ENCODE peak calls at places on chromosomes 13 and 19, in six cellular contexts. L is endothelial cell of umbilical vein; B is fibroblast of the aortic adventitia; F is mammary epithelial cell; H is CD4-positive, CD25-positive, alpha-beta regulatory T cell; G is CD8-positive, alpha-beta memory T cell. N is an unnamed sample.

GRCh38 chr13:37406031-37406430 is 192.5 kb downstream of the POSTN start:
- DNase-seq in B (no peak), F (peak; percentile 36), H (no peak), G (no peak), L (no peak), N (no peak)

GRCh38 chr19:11190501-11190900 is 6.8 kb downstream of the KANK2 start:
- DNase-seq in B (no peak), L (no peak), G (no peak), F (no peak), H (no peak), N (no peak)

GRCh38 chr19:1773173-1773572 is 19.9 kb downstream of the ONECUT3 start:
- DNase-seq in G (no peak), L (no peak), H (no peak), F (peak; percentile 99), B (no peak), N (no peak)

GRCh38 chr13:20000062-20000552 is 41.6 kb downstream of the ZMYM2 start:
- DNase-seq in F (no peak), B (no peak), G (no peak), L (no peak), H (no peak), N (no peak)

GRCh38 chr13:110869805-110870706 is 44.8 kb downstream of the ANKRD10 start:
- DNase-seq in G (no peak), F (peak; percentile 100), L (peak; percentile 99), H (no peak), B (peak; percentile 100), N (peak; percentile 17)

GRCh38 chr19:55089279-55089944 is 13.7 kb downstream of the EPS8L1 start:
- DNase-seq in G (no peak), H (no peak), B (no peak), L (no peak), F (no peak), N (no peak)

GRCh38 chr13:111204438-111205177 is 89.5 kb downstream of the ARHGEF7 start:
- DNase-seq in F (peak; percentile 40), H (no peak), L (peak; percentile 41), B (peak; percentile 81), G (no peak), N (peak; percentile 44)

GRCh38 chr19:39671739-39672363 is 16.1 kb downstream of the LGALS16 start:
- DNase-seq in G (peak; percentile 37), F (peak; percentile 31), B (peak; percentile 66), L (peak; percentile 44), H (peak; percentile 79), N (peak; percentile 65)

GRCh38 chr13:47549219-47549752 is 451.8 kb downstream of the SUCLA2 start:
- DNase-seq in H (no peak), G (no peak), F (no peak), B (peak; percentile 16), L (no peak), N (no peak)

GRCh38 chr13:110644892-110645521 is 29.7 kb downstream of the NAXD start:
- DNase-seq in F (peak; percentile 44), B (peak; percentile 54), H (peak; percentile 68), G (peak; percentile 47), L (peak; percentile 50), N (peak; percentile 31)

GRCh38 chr13:48737689-48738088 is 84.0 kb downstream of the CYSLTR2 start:
- DNase-seq in H (no peak), B (no peak), F (no peak), G (no peak), L (no peak), N (no peak)

GRCh38 chr13:48738261-48738755 is 84.6 kb downstream of the CYSLTR2 start:
- DNase-seq in L (no peak), G (no peak), F (no peak), B (no peak), H (no peak), N (no peak)

GRCh38 chr13:48731957-48732569 is 78.3 kb downstream of the CYSLTR2 start:
- DNase-seq in G (peak; percentile 30), H (peak; percentile 68), L (peak; percentile 59), B (no peak), F (peak; percentile 12), N (peak; percentile 67)

GRCh38 chr13:48730971-48731658 is 77.4 kb downstream of the CYSLTR2 start:
- DNase-seq in H (peak; percentile 17), L (peak; percentile 11), F (peak; percentile 73), B (peak; percentile 54), G (no peak), N (peak; percentile 35)

GRCh38 chr13:48733739-48734329 is 80.1 kb downstream of the CYSLTR2 start:
- DNase-seq in B (no peak), G (no peak), L (no peak), H (no peak), F (no peak), N (no peak)
- H3K4me3 ChIP-seq in B (no peak overlapping the region), G (no peak overlapping the region), L (no peak overlapping the region), H (no peak overlapping the region), F (no peak overlapping the region), N (no peak overlapping the region)

GRCh38 chr19:9916719-9917118 is 19.6 kb downstream of the OLFM2 start:
- DNase-seq in L (no peak), G (no peak), B (no peak), H (no peak), F (no peak), N (no peak)

GRCh38 chr19:9914001-9914314 is 22.4 kb downstream of the OLFM2 start:
- DNase-seq in H (no peak), B (no peak), L (no peak), F (no peak), G (no peak), N (no peak)

GRCh38 chr19:9913237-9914000 is 22.9 kb downstream of the OLFM2 start:
- DNase-seq in G (no peak), B (no peak), H (no peak), L (no peak), F (no peak), N (peak; percentile 56)

GRCh38 chr19:9912551-9913236 is 23.6 kb downstream of the OLFM2 start:
- DNase-seq in B (no peak), G (no peak), L (no peak), F (no peak), H (no peak), N (no peak)

GRCh38 chr19:9914315-9915207 is 21.8 kb downstream of the OLFM2 start:
- DNase-seq in H (peak; percentile 84), B (peak; percentile 58), G (peak; percentile 75), F (peak; percentile 77), L (peak; percentile 88), N (peak; percentile 94)
- H3K4me3 ChIP-seq in H (no peak overlapping the region), B (peak overlapping the region; percentile 55), G (peak overlapping the region; percentile 69), F (peak overlapping the region; percentile 53), L (peak overlapping the region; percentile 38), N (peak overlapping the region; percentile 57)

DNA sequence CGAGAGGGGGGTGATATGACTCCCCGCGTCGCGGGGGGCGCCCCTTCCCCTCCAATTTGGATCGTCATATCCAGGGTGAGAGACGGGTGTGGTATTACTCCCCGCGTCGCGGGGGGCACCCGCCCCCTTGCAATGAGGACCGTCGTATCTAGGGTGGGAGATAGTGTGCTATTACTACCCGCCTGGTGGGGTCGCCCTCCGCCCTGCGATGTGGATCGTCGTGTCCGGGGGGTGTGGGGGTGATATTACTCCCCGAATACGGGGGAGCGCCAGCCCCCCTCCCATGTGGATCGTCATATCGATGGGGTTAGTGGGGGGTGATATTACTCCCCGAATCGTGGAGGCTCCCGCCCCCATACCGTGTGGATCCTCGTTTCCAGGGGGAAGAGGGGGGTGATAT is 29.2 kb upstream of the RGCC start:
- DNase-seq in H (peak; percentile 29), G (peak; percentile 27), B (no peak), F (no peak), L (no peak), N (peak; percentile 23)
- H3K4me3 ChIP-seq in H (no peak overlapping the region), G (no peak overlapping the region), B (peak overlapping the region; percentile 31), F (no peak overlapping the region), L (peak overlapping the region; percentile 33), N (peak overlapping the region; percentile 31)

DNA sequence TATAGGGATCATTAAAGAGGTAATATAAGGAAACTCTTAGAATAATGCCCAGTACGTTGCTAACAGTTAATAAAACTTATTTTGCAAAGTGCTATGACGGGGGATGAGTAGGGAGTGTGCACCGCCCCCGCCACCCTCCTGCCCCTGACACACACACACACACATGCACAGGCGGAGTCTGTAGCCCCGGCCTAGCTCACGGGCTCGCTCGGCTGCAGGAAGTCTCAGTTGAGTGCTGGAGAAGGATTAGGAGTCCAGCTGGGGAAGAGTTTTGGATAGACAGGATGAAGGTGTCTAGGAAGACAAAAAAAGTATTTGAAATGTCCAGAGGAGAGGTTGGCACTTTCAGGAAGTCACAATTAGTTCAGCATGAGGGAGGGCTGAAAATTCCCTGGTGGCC is 21.5 kb downstream of the GSX1 start:
- DNase-seq in L (no peak), B (no peak), G (no peak), H (no peak), F (no peak), N (no peak)
- H3K4me3 ChIP-seq in L (no peak overlapping the region), B (no peak overlapping the region), G (no peak overlapping the region), H (no peak overlapping the region), F (no peak overlapping the region), N (no peak overlapping the region)

DNA sequence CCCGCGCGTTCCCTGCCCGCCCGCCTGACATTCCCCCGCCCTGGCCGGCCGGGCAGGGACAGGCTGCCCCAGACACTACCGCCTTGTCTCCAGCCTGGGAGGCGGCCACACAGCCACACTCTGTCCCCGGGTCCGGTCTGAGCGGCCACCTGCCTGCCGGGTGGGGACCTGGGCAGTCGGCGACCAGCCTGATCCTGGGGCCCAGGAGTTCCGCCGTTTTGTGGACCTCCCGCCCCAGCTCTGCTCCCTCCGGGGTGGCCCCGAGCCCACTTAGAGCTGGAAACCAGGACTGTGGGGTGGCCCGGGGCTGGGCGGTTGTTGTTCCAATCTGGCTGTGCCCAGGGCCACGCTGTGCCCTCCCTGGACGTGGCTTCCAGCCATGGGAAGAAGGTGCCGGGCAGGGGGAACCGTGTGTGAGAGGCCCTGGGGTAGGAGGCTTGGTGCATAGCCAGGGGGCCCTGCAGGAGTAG is 12.0 kb downstream of the PALM start:
- DNase-seq in H (no peak), L (no peak), B (no peak), G (no peak), F (no peak), N (no peak)
- H3K4me3 ChIP-seq in H (no peak overlapping the region), L (no peak overlapping the region), B (no peak overlapping the region), G (no peak overlapping the region), F (no peak overlapping the region), N (no peak overlapping the region)

GRCh38 chr19:16068696-16069259 is 7.5 kb upstream of the TPM4 start:
- DNase-seq in B (no peak), H (no peak), G (no peak), L (peak; percentile 42), F (peak; percentile 35), N (no peak)
- H3K4me3 ChIP-seq in B (peak overlapping the region; percentile 63), H (no peak overlapping the region), G (no peak overlapping the region), L (peak overlapping the region; percentile 48), F (peak overlapping the region; percentile 88), N (no peak overlapping the region)